ENCODE peak calls at places on chromosome 5, in five cellular contexts. One of them, this sample, is unnamed.

GRCh38 chr5:176610430-176610763 is 441 bp upstream of the GPRIN1 start:
- DNase-seq in GM23338: no peak
- DNase-seq in K562: peak; percentile 62
- DNase-seq in SK-N-SH: peak; percentile 81
- DNase-seq in HepG2: no peak
- DNase-seq in this sample: no peak

GRCh38 chr5:115577329-115577728 is 24.9 kb downstream of the TICAM2 start:
- DNase-seq in HepG2: no peak
- DNase-seq in SK-N-SH: no peak
- DNase-seq in K562: no peak
- DNase-seq in GM23338: no peak
- DNase-seq in this sample: no peak

GRCh38 chr5:137751869-137752491 is 2.2 kb downstream of the HNRNPA0 start:
- DNase-seq in K562: peak; percentile 21
- DNase-seq in GM23338: peak; percentile 79
- DNase-seq in SK-N-SH: peak; percentile 32
- DNase-seq in HepG2: peak; percentile 73
- DNase-seq in this sample: peak; percentile 64

GRCh38 chr5:147628054-147628895 is 118.4 kb upstream of the DPYSL3 start:
- DNase-seq in K562: peak; percentile 23
- DNase-seq in GM23338: peak; percentile 93
- DNase-seq in HepG2: peak; percentile 65
- DNase-seq in SK-N-SH: peak; percentile 58
- DNase-seq in this sample: peak; percentile 64

GRCh38 chr5:143933434-143933833 is 121.5 kb downstream of the HMHB1 start:
- DNase-seq in SK-N-SH: no peak
- DNase-seq in GM23338: no peak
- DNase-seq in K562: no peak
- DNase-seq in HepG2: no peak
- DNase-seq in this sample: no peak

GRCh38 chr5:89236900-89237299 is 353.9 kb upstream of the MEF2C start:
- DNase-seq in K562: no peak
- DNase-seq in GM23338: no peak
- DNase-seq in HepG2: no peak
- DNase-seq in SK-N-SH: no peak
- DNase-seq in this sample: no peak

GRCh38 chr5:119355636-119356383 is at the start of gene TNFAIP8:
- DNase-seq in GM23338: peak; percentile 78
- DNase-seq in SK-N-SH: peak; percentile 63
- DNase-seq in HepG2: peak; percentile 5
- DNase-seq in K562: no peak
- DNase-seq in this sample: no peak

GRCh38 chr5:149372932-149373331 is 6.2 kb downstream of the IL17B start:
- DNase-seq in SK-N-SH: no peak
- DNase-seq in K562: no peak
- DNase-seq in HepG2: no peak
- DNase-seq in GM23338: no peak
- DNase-seq in this sample: no peak

GRCh38 chr5:172659909-172660628 is 19.0 kb downstream of the NEURL1B start:
- DNase-seq in HepG2: peak; percentile 95
- DNase-seq in SK-N-SH: peak; percentile 75
- DNase-seq in K562: no peak
- DNase-seq in GM23338: peak; percentile 53
- DNase-seq in this sample: no peak

DNA sequence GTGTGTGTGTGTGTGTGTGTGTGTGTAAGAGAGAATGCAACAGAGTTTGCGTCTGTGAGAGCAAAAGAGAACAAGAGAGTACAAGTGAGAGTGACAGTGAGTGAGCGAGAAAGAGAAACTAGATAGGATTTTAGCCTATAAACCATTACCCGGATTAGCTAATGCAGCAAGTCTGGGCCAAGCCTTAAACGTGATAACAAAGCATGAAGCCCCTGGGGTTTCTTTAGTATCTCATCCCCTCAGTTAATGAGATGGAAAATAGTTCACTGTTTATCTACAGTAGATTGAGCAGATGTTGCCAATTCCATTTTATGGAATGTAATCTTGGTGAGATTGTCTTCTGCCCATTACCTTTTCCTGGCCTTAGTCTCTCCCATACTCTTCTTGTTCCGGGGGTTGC is 114.5 kb downstream of the MAT2B start:
- DNase-seq in K562: no peak
- DNase-seq in SK-N-SH: peak; percentile 8
- DNase-seq in GM23338: no peak
- DNase-seq in HepG2: no peak
- DNase-seq in this sample: no peak
- TF ChIP-seq REST in K562: no peak
- TF ChIP-seq REST in SK-N-SH: no peak
- TF ChIP-seq REST in GM23338: no peak
- TF ChIP-seq REST in HepG2: no peak
- TF ChIP-seq REST in this sample: no peak

GRCh38 chr5:37876926-37877325 is 37.1 kb upstream of the GDNF start:
- DNase-seq in GM23338: no peak
- DNase-seq in HepG2: no peak
- DNase-seq in K562: no peak
- DNase-seq in SK-N-SH: no peak
- DNase-seq in this sample: no peak
- H3K4me3 ChIP-seq in GM23338: no peak overlapping the region
- H3K4me3 ChIP-seq in HepG2: no peak overlapping the region
- H3K4me3 ChIP-seq in K562: no peak overlapping the region
- H3K4me3 ChIP-seq in SK-N-SH: no peak overlapping the region
- H3K4me3 ChIP-seq in this sample: no peak overlapping the region

GRCh38 chr5:90438100-90438499 is 28.5 kb upstream of the CETN3 start:
- DNase-seq in SK-N-SH: no peak
- DNase-seq in K562: no peak
- DNase-seq in HepG2: peak; percentile 9
- DNase-seq in GM23338: no peak
- DNase-seq in this sample: no peak
- TF ChIP-seq REST in SK-N-SH: no peak
- TF ChIP-seq REST in K562: no peak
- TF ChIP-seq REST in HepG2: no peak
- TF ChIP-seq REST in GM23338: no peak
- TF ChIP-seq REST in this sample: no peak

DNA sequence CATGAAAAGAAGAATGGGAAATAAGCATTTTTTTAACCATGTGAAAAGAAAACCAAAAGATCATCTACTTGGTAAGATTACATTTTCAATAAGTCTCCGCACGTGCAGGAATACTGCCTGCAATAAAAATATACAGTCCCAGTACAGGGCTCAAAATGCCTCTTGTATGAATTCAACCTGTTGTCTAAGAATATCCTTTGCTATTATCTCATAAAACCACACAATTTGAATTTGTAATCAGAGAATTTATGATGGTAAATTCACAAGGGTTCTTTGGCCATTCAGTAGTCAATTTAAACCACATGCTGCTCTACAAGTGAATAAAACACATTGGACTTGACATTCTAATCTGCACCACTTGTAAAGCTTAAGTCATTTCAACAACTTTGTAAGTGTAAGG is 46.6 kb downstream of the ST8SIA4 start:
- DNase-seq in HepG2: no peak
- DNase-seq in K562: no peak
- DNase-seq in SK-N-SH: no peak
- DNase-seq in GM23338: no peak
- DNase-seq in this sample: no peak
- H3K4me3 ChIP-seq in HepG2: no peak overlapping the region
- H3K4me3 ChIP-seq in K562: no peak overlapping the region
- H3K4me3 ChIP-seq in SK-N-SH: no peak overlapping the region
- H3K4me3 ChIP-seq in GM23338: no peak overlapping the region
- H3K4me3 ChIP-seq in this sample: no peak overlapping the region